ENCODE peak calls at places on chromosomes 2 and 18, in six cellular contexts. Z is K562, B is GM12892, E is H1, X is GM12878, H is HepG2. Q is an unnamed sample.

GRCh38 chr18:74064510-74064909 is 83.1 kb downstream of the FBXO15 start:
- DNase-seq in Z (no peak), B (no peak), E (no peak), X (no peak), H (no peak), Q (no peak)

GRCh38 chr2:176827269-176827668 is 385.3 kb upstream of the HNRNPA3 start:
- DNase-seq in Z (no peak), B (no peak), E (no peak), X (peak), H (no peak), Q (no peak)

GRCh38 chr18:1002653-1003178 is 98.0 kb downstream of the ADCYAP1 start:
- DNase-seq in Z (no peak), B (no peak), E (no peak), X (no peak), H (no peak), Q (no peak)

GRCh38 chr2:28343184-28343942 is 49.3 kb upstream of the FOSL2 start:
- DNase-seq in Z (no peak), B (no peak), E (no peak), X (no peak), H (no peak), Q (no peak)

GRCh38 chr18:45805551-45805950 is 19.9 kb upstream of the SIGLEC15 start:
- DNase-seq in Z (no peak), B (no peak), E (no peak), X (no peak), H (no peak), Q (no peak)

GRCh38 chr18:13425357-13426095 is 207.0 kb downstream of the LDLRAD4 start:
- DNase-seq in Z (no peak), B (no peak), E (no peak), X (no peak), H (no peak), Q (no peak)

GRCh38 chr18:51107594-51108305 is 77.7 kb downstream of the SMAD4 start:
- DNase-seq in Z (no peak), B (no peak), E (no peak), X (no peak), H (no peak), Q (no peak)

GRCh38 chr2:216695401-216695821 is at the start of gene IGFBP5:
- DNase-seq in Z (peak), B (no peak), E (peak), X (no peak), H (no peak), Q (no peak)

GRCh38 chr2:110777531-110778311 is 45.3 kb downstream of the ACOXL start:
- DNase-seq in Z (no peak), B (no peak), E (no peak), X (no peak), H (no peak), Q (no peak)

GRCh38 chr18:69622192-69622591 is 221.5 kb downstream of the DOK6 start:
- DNase-seq in Z (no peak), B (no peak), E (no peak), X (no peak), H (no peak), Q (no peak)

GRCh38 chr18:45664824-45665763 is 49.8 kb downstream of the SLC14A2 start:
- DNase-seq in Z (peak), B (no peak), E (peak), X (no peak), H (peak), Q (peak)

GRCh38 chr2:142180820-142181533 is 50.2 kb upstream of the LRP1B start:
- DNase-seq in Z (no peak), B (no peak), E (peak), X (no peak), H (peak), Q (no peak)

GRCh38 chr18:42087195-42087594 is 132.2 kb downstream of the PIK3C3 start:
- DNase-seq in Z (peak), B (no peak), E (no peak), X (no peak), H (no peak), Q (no peak)

GRCh38 chr2:179558010-179558911 is 293.6 kb upstream of the SESTD1 start:
- DNase-seq in Z (no peak), B (no peak), E (no peak), X (no peak), H (peak), Q (no peak)

GRCh38 chr18:58257461-58257860 is 213.4 kb downstream of the NEDD4L start:
- DNase-seq in Z (peak), B (no peak), E (no peak), X (no peak), H (no peak), Q (peak)

GRCh38 chr18:12308386-12309100 is 502 bp downstream of the TUBB6 start:
- DNase-seq in Z (peak), B (peak), E (no peak), X (no peak), H (peak), Q (peak)

GRCh38 chr2:174516495-174517378 is 29.9 kb upstream of the GPR155 start:
- DNase-seq in Z (no peak), B (no peak), E (no peak), X (no peak), H (no peak), Q (no peak)

GRCh38 chr18:6328624-6329016 is 86.1 kb downstream of the L3MBTL4 start:
- DNase-seq in Z (no peak), B (no peak), E (no peak), X (no peak), H (no peak), Q (no peak)

GRCh38 chr2:236568068-236568921 is 1.3 kb upstream of the ACKR3 start:
- DNase-seq in Z (no peak), B (peak), E (no peak), X (no peak), H (no peak), Q (no peak)

GRCh38 chr2:38066415-38066814 is 9.5 kb downstream of the CYP1B1 start:
- DNase-seq in Z (no peak), B (no peak), E (no peak), X (no peak), H (no peak), Q (no peak)

GRCh38 chr2:38070438-38070837 is 5.5 kb downstream of the CYP1B1 start:
- DNase-seq in Z (no peak), B (no peak), E (no peak), X (no peak), H (no peak), Q (no peak)

GRCh38 chr2:38065502-38066135 is 10.3 kb downstream of the CYP1B1 start:
- DNase-seq in Z (no peak), B (no peak), E (no peak), X (no peak), H (no peak), Q (no peak)

GRCh38 chr2:38064805-38065501 is 11.0 kb downstream of the CYP1B1 start:
- DNase-seq in Z (no peak), B (no peak), E (no peak), X (no peak), H (no peak), Q (no peak)

DNA sequence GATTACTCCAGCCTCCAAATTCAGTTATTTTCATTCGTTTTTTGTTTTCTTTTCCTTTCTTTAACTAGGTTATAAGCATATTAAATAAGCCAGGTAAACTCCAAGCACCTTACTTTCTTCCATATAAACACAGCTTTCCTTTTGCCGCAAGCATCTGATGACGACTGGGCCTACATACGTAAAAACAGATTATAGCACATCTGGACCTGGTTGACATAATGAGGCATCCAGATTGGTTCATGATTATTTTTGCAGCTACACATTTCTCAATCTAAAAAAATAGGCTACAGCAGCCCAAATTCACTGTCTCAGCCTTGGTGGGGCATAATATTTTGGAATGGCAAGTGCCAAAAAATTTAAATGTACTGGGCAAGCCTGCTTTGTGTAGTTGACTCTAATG is 7.7 kb downstream of the CYP1B1 start:
- DNase-seq in Z (no peak), B (no peak), E (no peak), X (no peak), H (no peak), Q (no peak)
- TF ChIP-seq POLR2AphosphoS5 in Z (no peak), B (no peak), E (no peak), X (no peak), H (no peak), Q (no peak)

DNA sequence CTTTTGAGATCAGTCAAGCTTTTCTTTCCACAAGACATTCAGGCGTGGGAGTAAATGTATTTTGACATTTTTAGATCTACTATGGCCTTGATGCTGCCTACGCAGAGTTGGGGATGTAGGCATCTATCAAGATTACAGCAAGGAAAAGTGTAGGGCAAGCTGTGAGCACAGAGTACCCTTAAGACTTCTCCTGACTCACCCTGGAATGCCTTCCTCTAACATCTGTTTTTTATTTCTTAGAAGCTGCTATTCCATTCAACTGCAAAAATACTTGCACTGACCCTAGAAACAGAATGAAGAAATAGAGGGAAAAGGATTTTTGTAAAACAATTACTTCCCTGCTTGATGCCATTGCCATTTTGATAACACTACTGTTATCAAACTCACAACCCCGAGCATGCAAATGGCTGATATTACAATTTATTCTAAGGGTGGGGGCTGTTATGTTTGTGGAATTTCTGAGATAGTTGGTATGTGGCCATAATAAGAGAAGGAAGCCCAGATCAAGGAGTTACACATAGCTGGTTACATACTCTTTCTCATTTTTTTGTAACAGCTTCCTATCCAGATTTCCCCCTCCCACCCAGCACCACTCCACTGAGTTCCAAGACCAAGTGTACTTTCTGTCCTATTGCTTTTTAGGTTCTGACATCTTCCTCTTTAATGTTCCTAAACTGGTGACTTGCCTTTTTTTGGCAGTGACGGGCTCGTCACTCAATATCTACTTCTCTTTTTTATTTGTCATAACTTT is 5.9 kb upstream of the ROCK1 start:
- DNase-seq in Z (no peak), B (no peak), E (no peak), X (no peak), H (no peak), Q (no peak)
- TF ChIP-seq POLR2A in Z (no peak), B (no peak), E (no peak), X (no peak), H (no peak), Q (no peak)

GRCh38 chr2:128504242-128505149 is 185.8 kb upstream of the HS6ST1 start:
- DNase-seq in Z (no peak), B (no peak), E (no peak), X (peak), H (no peak), Q (no peak)
- TF ChIP-seq TAF1 in Z (no peak), B (no peak), E (no peak), X (no peak), H (no peak), Q (no peak)

GRCh38 chr2:23287250-23287704 is 97.7 kb upstream of the KLHL29 start:
- DNase-seq in Z (no peak), B (no peak), E (no peak), X (no peak), H (no peak), Q (no peak)
- TF ChIP-seq POLR2AphosphoS5 in Z (no peak), B (no peak), E (no peak), X (no peak), H (no peak), Q (no peak)

DNA sequence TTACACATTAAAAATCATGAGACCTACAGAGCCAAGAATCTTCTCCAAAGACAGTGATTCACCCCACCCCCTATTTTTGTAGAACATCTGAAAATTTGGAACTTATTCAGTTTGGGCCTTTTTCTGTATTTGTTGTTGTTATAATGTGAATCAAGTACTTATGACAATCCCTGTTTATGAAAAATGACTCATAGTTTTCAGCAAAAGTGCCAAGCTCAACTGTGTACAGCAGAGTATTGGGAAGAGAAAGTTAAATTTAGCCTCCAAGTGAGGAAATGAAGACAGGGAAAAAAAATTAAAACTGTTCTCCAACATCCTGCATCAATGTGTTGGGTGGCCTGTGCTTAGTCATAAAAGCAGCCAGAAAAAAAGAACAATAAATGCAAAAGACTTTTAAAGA is 46.2 kb downstream of the LRATD1 start:
- DNase-seq in Z (no peak), B (no peak), E (no peak), X (no peak), H (no peak), Q (no peak)
- TF ChIP-seq POLR2A in Z (no peak), B (no peak), E (no peak), X (no peak), H (no peak), Q (no peak)

GRCh38 chr2:170396799-170397459 is 219.0 kb downstream of the MYO3B start:
- DNase-seq in Z (no peak), B (no peak), E (no peak), X (no peak), H (peak), Q (no peak)
- TF ChIP-seq TAF1 in Z (no peak), B (no peak), E (no peak), X (no peak), H (no peak), Q (no peak)

GRCh38 chr2:221495766-221496165 is 76.3 kb downstream of the EPHA4 start:
- DNase-seq in Z (no peak), B (no peak), E (no peak), X (no peak), H (no peak), Q (no peak)
- TF ChIP-seq POLR2AphosphoS5 in Z (no peak), B (no peak), E (no peak), X (no peak), H (no peak), Q (no peak)

GRCh38 chr2:239238381-239238780 is 162.4 kb downstream of the HDAC4 start:
- DNase-seq in Z (no peak), B (no peak), E (no peak), X (no peak), H (no peak), Q (no peak)

GRCh38 chr2:239241431-239241830 is 159.4 kb downstream of the HDAC4 start:
- DNase-seq in Z (no peak), B (no peak), E (no peak), X (no peak), H (no peak), Q (no peak)

GRCh38 chr2:239239607-239240479 is 161.0 kb downstream of the HDAC4 start:
- DNase-seq in Z (no peak), B (no peak), E (no peak), X (no peak), H (no peak), Q (no peak)

GRCh38 chr2:239238839-239239606 is 161.8 kb downstream of the HDAC4 start:
- DNase-seq in Z (no peak), B (no peak), E (no peak), X (no peak), H (no peak), Q (no peak)

GRCh38 chr2:239240480-239240881 is 160.3 kb downstream of the HDAC4 start:
- DNase-seq in Z (no peak), B (no peak), E (no peak), X (no peak), H (no peak), Q (no peak)
- TF ChIP-seq POLR2A in Z (no peak), B (no peak), E (no peak), X (no peak), H (no peak), Q (no peak)

Q was measured in GM12891.